ENCODE peak calls at places on chromosomes 6 and 20, in five cellular contexts. One of them, this sample, is unnamed.

GRCh38 chr20:6058684-6059295 is 4.9 kb upstream of the LRRN4 start:
- DNase-seq in osteoblast: peak
- DNase-seq in psoas muscle: no peak
- DNase-seq in body of pancreas: peak
- DNase-seq in heart left ventricle: no peak
- DNase-seq in this sample: peak

GRCh38 chr6:147156218-147156617 is 48.0 kb upstream of the STXBP5 start:
- DNase-seq in osteoblast: no peak
- DNase-seq in psoas muscle: no peak
- DNase-seq in body of pancreas: no peak
- DNase-seq in heart left ventricle: no peak
- DNase-seq in this sample: peak

GRCh38 chr20:7858851-7859250 is 81.4 kb downstream of the HAO1 start:
- DNase-seq in body of pancreas: no peak
- DNase-seq in osteoblast: no peak
- DNase-seq in heart left ventricle: no peak
- DNase-seq in psoas muscle: no peak
- DNase-seq in this sample: no peak

GRCh38 chr6:70667711-70668498 is at the start of gene SMAP1:
- DNase-seq in psoas muscle: peak
- DNase-seq in osteoblast: peak
- DNase-seq in heart left ventricle: peak
- DNase-seq in body of pancreas: peak
- DNase-seq in this sample: peak

GRCh38 chr6:36478051-36478526 is 35.3 kb downstream of the KCTD20 start:
- DNase-seq in body of pancreas: no peak
- DNase-seq in heart left ventricle: no peak
- DNase-seq in psoas muscle: no peak
- DNase-seq in osteoblast: no peak
- DNase-seq in this sample: no peak

GRCh38 chr20:4013041-4013440 is 2.3 kb downstream of the RNF24 start:
- DNase-seq in heart left ventricle: no peak
- DNase-seq in osteoblast: no peak
- DNase-seq in body of pancreas: no peak
- DNase-seq in psoas muscle: no peak
- DNase-seq in this sample: no peak

GRCh38 chr6:170393807-170394399 is 87.3 kb downstream of the FAM120B start:
- DNase-seq in body of pancreas: no peak
- DNase-seq in osteoblast: no peak
- DNase-seq in psoas muscle: no peak
- DNase-seq in heart left ventricle: no peak
- DNase-seq in this sample: no peak

GRCh38 chr6:101458341-101458740 is 64.8 kb downstream of the GRIK2 start:
- DNase-seq in body of pancreas: no peak
- DNase-seq in heart left ventricle: no peak
- DNase-seq in psoas muscle: no peak
- DNase-seq in osteoblast: peak
- DNase-seq in this sample: peak

GRCh38 chr20:46939031-46939430 is 44.4 kb downstream of the EYA2 start:
- DNase-seq in osteoblast: peak
- DNase-seq in heart left ventricle: no peak
- DNase-seq in psoas muscle: no peak
- DNase-seq in body of pancreas: no peak
- DNase-seq in this sample: peak

GRCh38 chr20:54550776-54551396 is 75.5 kb downstream of the DOK5 start:
- DNase-seq in heart left ventricle: no peak
- DNase-seq in psoas muscle: no peak
- DNase-seq in osteoblast: no peak
- DNase-seq in body of pancreas: no peak
- DNase-seq in this sample: peak

GRCh38 chr6:21750479-21751018 is 157.0 kb downstream of the SOX4 start:
- DNase-seq in osteoblast: no peak
- DNase-seq in heart left ventricle: no peak
- DNase-seq in psoas muscle: no peak
- DNase-seq in body of pancreas: no peak
- DNase-seq in this sample: no peak

GRCh38 chr6:33105916-33106871 is 30.4 kb downstream of the HLA-DPB1 start:
- DNase-seq in osteoblast: no peak
- DNase-seq in heart left ventricle: no peak
- DNase-seq in psoas muscle: no peak
- DNase-seq in body of pancreas: peak
- DNase-seq in this sample: no peak

GRCh38 chr20:59147197-59147596 is 16.4 kb upstream of the ZNF831 start:
- DNase-seq in heart left ventricle: peak
- DNase-seq in osteoblast: no peak
- DNase-seq in body of pancreas: no peak
- DNase-seq in psoas muscle: no peak
- DNase-seq in this sample: no peak

GRCh38 chr20:15359056-15359455 is 1021.6 kb upstream of the FLRT3 start:
- DNase-seq in body of pancreas: no peak
- DNase-seq in heart left ventricle: no peak
- DNase-seq in psoas muscle: no peak
- DNase-seq in osteoblast: no peak
- DNase-seq in this sample: peak

GRCh38 chr20:48550814-48551213 is 277.0 kb downstream of the PREX1 start:
- DNase-seq in heart left ventricle: no peak
- DNase-seq in osteoblast: no peak
- DNase-seq in psoas muscle: no peak
- DNase-seq in body of pancreas: no peak
- DNase-seq in this sample: no peak

GRCh38 chr6:110875548-110876169 is 1.1 kb downstream of the AMD1 start:
- DNase-seq in heart left ventricle: peak
- DNase-seq in psoas muscle: peak
- DNase-seq in osteoblast: peak
- DNase-seq in body of pancreas: peak
- DNase-seq in this sample: peak

GRCh38 chr6:79231101-79231500 is 3.4 kb downstream of the HMGN3 start:
- DNase-seq in body of pancreas: no peak
- DNase-seq in heart left ventricle: no peak
- DNase-seq in psoas muscle: no peak
- DNase-seq in osteoblast: no peak
- DNase-seq in this sample: no peak

GRCh38 chr6:116115781-116116180 is 10.2 kb downstream of the COL10A1 start:
- DNase-seq in osteoblast: no peak
- DNase-seq in psoas muscle: no peak
- DNase-seq in body of pancreas: no peak
- DNase-seq in heart left ventricle: no peak
- DNase-seq in this sample: peak
- H3K4me3 ChIP-seq in osteoblast: no peak
- H3K4me3 ChIP-seq in psoas muscle: no peak
- H3K4me3 ChIP-seq in body of pancreas: no peak
- H3K4me3 ChIP-seq in heart left ventricle: no peak
- H3K4me3 ChIP-seq in this sample: no peak

DNA sequence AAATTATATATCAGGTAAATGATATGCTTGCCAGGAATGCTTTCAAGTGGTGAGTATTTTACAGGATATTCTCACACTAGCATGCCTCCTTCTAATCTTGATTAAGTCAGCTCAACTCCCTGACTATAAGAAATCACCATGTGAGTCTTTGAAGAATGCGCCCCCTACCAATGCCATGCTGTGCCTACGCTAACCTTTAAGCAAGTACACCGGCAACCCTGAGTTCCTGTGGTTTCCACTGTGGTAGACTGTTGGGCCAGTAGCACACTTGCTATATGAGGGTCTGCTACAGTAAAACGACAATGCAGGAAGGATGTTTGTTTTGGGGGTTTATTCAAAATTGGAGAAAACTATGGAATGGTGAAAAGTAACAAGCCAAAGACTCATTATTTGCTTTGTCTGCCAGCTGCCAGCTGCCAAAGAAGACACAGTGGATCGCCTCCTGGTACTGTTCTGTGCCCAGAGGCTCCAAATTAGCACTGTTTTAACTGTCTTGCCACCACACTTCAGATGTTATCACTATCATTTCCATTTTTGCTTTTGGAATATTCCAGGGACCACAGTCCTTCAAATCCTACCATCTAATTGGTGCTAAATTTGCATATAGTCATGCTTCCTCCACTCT is 333.5 kb downstream of the RNGTT start:
- DNase-seq in psoas muscle: no peak
- DNase-seq in osteoblast: no peak
- DNase-seq in heart left ventricle: no peak
- DNase-seq in body of pancreas: no peak
- DNase-seq in this sample: peak
- H3K4me3 ChIP-seq in psoas muscle: no peak
- H3K4me3 ChIP-seq in osteoblast: no peak
- H3K4me3 ChIP-seq in heart left ventricle: no peak
- H3K4me3 ChIP-seq in body of pancreas: no peak
- H3K4me3 ChIP-seq in this sample: no peak

GRCh38 chr20:31712564-31713311 is 9.9 kb downstream of the BCL2L1 start:
- DNase-seq in osteoblast: peak
- DNase-seq in body of pancreas: peak
- DNase-seq in heart left ventricle: peak
- DNase-seq in psoas muscle: peak
- DNase-seq in this sample: peak
- H3K4me3 ChIP-seq in osteoblast: peak
- H3K4me3 ChIP-seq in body of pancreas: no peak
- H3K4me3 ChIP-seq in heart left ventricle: peak
- H3K4me3 ChIP-seq in psoas muscle: peak
- H3K4me3 ChIP-seq in this sample: peak

DNA sequence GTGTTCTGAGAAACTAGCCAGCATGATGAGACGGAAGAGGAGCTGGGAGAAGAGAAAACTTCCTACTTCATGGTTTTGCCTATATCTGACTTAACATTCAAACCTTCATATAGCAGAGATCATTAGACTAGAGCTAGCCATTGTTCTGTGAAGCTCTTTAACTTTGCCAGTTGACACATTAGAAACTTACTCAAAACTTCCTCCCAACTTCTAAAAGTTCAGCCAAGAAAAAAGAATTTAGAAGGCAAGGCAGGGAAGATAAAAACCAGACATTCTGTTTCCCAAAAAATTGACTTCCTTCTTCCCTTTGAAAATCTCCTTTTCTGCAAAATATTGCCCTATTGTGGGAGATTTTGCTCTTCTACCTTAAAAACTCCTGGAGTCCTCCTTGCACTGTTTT is 134.8 kb upstream of the UST start:
- DNase-seq in body of pancreas: no peak
- DNase-seq in osteoblast: no peak
- DNase-seq in psoas muscle: no peak
- DNase-seq in heart left ventricle: no peak
- DNase-seq in this sample: no peak
- H3K4me3 ChIP-seq in body of pancreas: no peak
- H3K4me3 ChIP-seq in osteoblast: no peak
- H3K4me3 ChIP-seq in psoas muscle: no peak
- H3K4me3 ChIP-seq in heart left ventricle: no peak
- H3K4me3 ChIP-seq in this sample: no peak

GRCh38 chr20:25277941-25278521 is 30.1 kb downstream of the PYGB start:
- DNase-seq in osteoblast: peak
- DNase-seq in body of pancreas: peak
- DNase-seq in heart left ventricle: peak
- DNase-seq in psoas muscle: peak
- DNase-seq in this sample: no peak

GRCh38 chr20:25274891-25275812 is 27.3 kb downstream of the PYGB start:
- DNase-seq in heart left ventricle: peak
- DNase-seq in body of pancreas: no peak
- DNase-seq in psoas muscle: peak
- DNase-seq in osteoblast: peak
- DNase-seq in this sample: no peak

GRCh38 chr20:25275813-25276532 is 28.1 kb downstream of the PYGB start:
- DNase-seq in body of pancreas: peak
- DNase-seq in osteoblast: peak
- DNase-seq in heart left ventricle: peak
- DNase-seq in psoas muscle: peak
- DNase-seq in this sample: no peak

GRCh38 chr20:25277051-25277801 is 29.3 kb downstream of the PYGB start:
- DNase-seq in psoas muscle: peak
- DNase-seq in heart left ventricle: peak
- DNase-seq in body of pancreas: peak
- DNase-seq in osteoblast: peak
- DNase-seq in this sample: no peak

GRCh38 chr20:25276533-25277050 is 28.7 kb downstream of the PYGB start:
- DNase-seq in osteoblast: peak
- DNase-seq in psoas muscle: peak
- DNase-seq in body of pancreas: peak
- DNase-seq in heart left ventricle: peak
- DNase-seq in this sample: no peak
- H3K4me3 ChIP-seq in osteoblast: no peak
- H3K4me3 ChIP-seq in psoas muscle: no peak
- H3K4me3 ChIP-seq in body of pancreas: no peak
- H3K4me3 ChIP-seq in heart left ventricle: no peak
- H3K4me3 ChIP-seq in this sample: no peak

GRCh38 chr20:63004607-63005211 is 2.1 kb downstream of the BHLHE23 start:
- DNase-seq in heart left ventricle: no peak
- DNase-seq in psoas muscle: no peak
- DNase-seq in body of pancreas: no peak
- DNase-seq in osteoblast: no peak
- DNase-seq in this sample: no peak

GRCh38 chr20:63005240-63005861 is 1.4 kb downstream of the BHLHE23 start:
- DNase-seq in osteoblast: no peak
- DNase-seq in body of pancreas: no peak
- DNase-seq in psoas muscle: no peak
- DNase-seq in heart left ventricle: no peak
- DNase-seq in this sample: no peak

GRCh38 chr20:63007472-63007721 is 633 bp upstream of the BHLHE23 start:
- DNase-seq in psoas muscle: no peak
- DNase-seq in body of pancreas: no peak
- DNase-seq in heart left ventricle: no peak
- DNase-seq in osteoblast: no peak
- DNase-seq in this sample: no peak

GRCh38 chr20:63006611-63007471 is at the start of gene BHLHE23:
- DNase-seq in heart left ventricle: no peak
- DNase-seq in psoas muscle: no peak
- DNase-seq in osteoblast: no peak
- DNase-seq in body of pancreas: no peak
- DNase-seq in this sample: no peak

GRCh38 chr20:63005862-63006564 is 751 bp downstream of the BHLHE23 start:
- DNase-seq in heart left ventricle: no peak
- DNase-seq in body of pancreas: no peak
- DNase-seq in osteoblast: no peak
- DNase-seq in psoas muscle: no peak
- DNase-seq in this sample: peak
- H3K4me3 ChIP-seq in heart left ventricle: no peak
- H3K4me3 ChIP-seq in body of pancreas: no peak
- H3K4me3 ChIP-seq in osteoblast: no peak
- H3K4me3 ChIP-seq in psoas muscle: no peak
- H3K4me3 ChIP-seq in this sample: no peak

GRCh38 chr6:56232446-56232845 is 14.9 kb downstream of the COL21A1 start:
- DNase-seq in heart left ventricle: no peak
- DNase-seq in body of pancreas: no peak
- DNase-seq in osteoblast: no peak
- DNase-seq in psoas muscle: no peak
- DNase-seq in this sample: no peak
- H3K4me3 ChIP-seq in heart left ventricle: no peak
- H3K4me3 ChIP-seq in body of pancreas: no peak
- H3K4me3 ChIP-seq in osteoblast: no peak
- H3K4me3 ChIP-seq in psoas muscle: no peak
- H3K4me3 ChIP-seq in this sample: no peak